ENCODE peak calls at places on chromosomes 3 and 15, in six cellular contexts. One of them, this sample, is unnamed.

GRCh38 chr3:117562000-117562399 is 852.4 kb downstream of the TUSC7 start:
- DNase-seq in endodermal cell: no peak
- DNase-seq in lower lobe of right lung: no peak
- DNase-seq in fibroblast of the aortic adventitia: no peak
- DNase-seq in AG04450: no peak
- DNase-seq in neural progenitor cell: no peak
- DNase-seq in this sample: no peak

GRCh38 chr3:127209840-127210653 is 17.1 kb downstream of the PRR23E start:
- DNase-seq in endodermal cell: peak
- DNase-seq in lower lobe of right lung: no peak
- DNase-seq in fibroblast of the aortic adventitia: no peak
- DNase-seq in AG04450: no peak
- DNase-seq in neural progenitor cell: peak
- DNase-seq in this sample: no peak

GRCh38 chr3:193974591-193974990 is 161.4 kb upstream of the HES1 start:
- DNase-seq in endodermal cell: no peak
- DNase-seq in lower lobe of right lung: no peak
- DNase-seq in fibroblast of the aortic adventitia: no peak
- DNase-seq in AG04450: no peak
- DNase-seq in neural progenitor cell: peak
- DNase-seq in this sample: no peak

GRCh38 chr3:87276484-87276883 is at the start of gene POU1F1:
- DNase-seq in endodermal cell: no peak
- DNase-seq in lower lobe of right lung: no peak
- DNase-seq in fibroblast of the aortic adventitia: no peak
- DNase-seq in AG04450: no peak
- DNase-seq in neural progenitor cell: no peak
- DNase-seq in this sample: no peak

GRCh38 chr15:35874260-35874905 is 328.4 kb upstream of the DPH6 start:
- DNase-seq in endodermal cell: no peak
- DNase-seq in lower lobe of right lung: no peak
- DNase-seq in fibroblast of the aortic adventitia: peak
- DNase-seq in AG04450: peak
- DNase-seq in neural progenitor cell: no peak
- DNase-seq in this sample: peak

GRCh38 chr3:171640520-171641412 is 169.5 kb downstream of the PLD1 start:
- DNase-seq in endodermal cell: peak
- DNase-seq in lower lobe of right lung: no peak
- DNase-seq in fibroblast of the aortic adventitia: peak
- DNase-seq in AG04450: peak
- DNase-seq in neural progenitor cell: peak
- DNase-seq in this sample: peak

GRCh38 chr3:190671658-190672057 is 157.8 kb downstream of the IL1RAP start:
- DNase-seq in endodermal cell: no peak
- DNase-seq in lower lobe of right lung: no peak
- DNase-seq in fibroblast of the aortic adventitia: no peak
- DNase-seq in AG04450: no peak
- DNase-seq in neural progenitor cell: no peak
- DNase-seq in this sample: no peak

GRCh38 chr15:79315623-79316328 is 4.9 kb downstream of the TMED3 start:
- DNase-seq in endodermal cell: no peak
- DNase-seq in lower lobe of right lung: no peak
- DNase-seq in fibroblast of the aortic adventitia: no peak
- DNase-seq in AG04450: no peak
- DNase-seq in neural progenitor cell: no peak
- DNase-seq in this sample: no peak

GRCh38 chr3:156417733-156418132 is 137.2 kb downstream of the SSR3 start:
- DNase-seq in endodermal cell: no peak
- DNase-seq in lower lobe of right lung: no peak
- DNase-seq in fibroblast of the aortic adventitia: no peak
- DNase-seq in AG04450: no peak
- DNase-seq in neural progenitor cell: no peak
- DNase-seq in this sample: no peak

GRCh38 chr3:13565581-13566461 is 16.9 kb downstream of the FBLN2 start:
- DNase-seq in endodermal cell: no peak
- DNase-seq in lower lobe of right lung: no peak
- DNase-seq in fibroblast of the aortic adventitia: no peak
- DNase-seq in AG04450: no peak
- DNase-seq in neural progenitor cell: peak
- DNase-seq in this sample: no peak

GRCh38 chr15:38253448-38253847 is 812 bp downstream of the SPRED1 start:
- DNase-seq in endodermal cell: no peak
- DNase-seq in lower lobe of right lung: no peak
- DNase-seq in fibroblast of the aortic adventitia: peak
- DNase-seq in AG04450: no peak
- DNase-seq in neural progenitor cell: peak
- DNase-seq in this sample: peak

GRCh38 chr3:4571690-4572334 is 78.7 kb downstream of the ITPR1 start:
- DNase-seq in endodermal cell: no peak
- DNase-seq in lower lobe of right lung: no peak
- DNase-seq in fibroblast of the aortic adventitia: no peak
- DNase-seq in AG04450: no peak
- DNase-seq in neural progenitor cell: peak
- DNase-seq in this sample: no peak

GRCh38 chr15:80925597-80926059 is 64.0 kb downstream of the MESD start:
- DNase-seq in endodermal cell: no peak
- DNase-seq in lower lobe of right lung: no peak
- DNase-seq in fibroblast of the aortic adventitia: no peak
- DNase-seq in AG04450: no peak
- DNase-seq in neural progenitor cell: no peak
- DNase-seq in this sample: no peak

GRCh38 chr3:4935347-4935746 is 43.9 kb upstream of the BHLHE40 start:
- DNase-seq in endodermal cell: no peak
- DNase-seq in lower lobe of right lung: no peak
- DNase-seq in fibroblast of the aortic adventitia: no peak
- DNase-seq in AG04450: no peak
- DNase-seq in neural progenitor cell: no peak
- DNase-seq in this sample: no peak

GRCh38 chr3:52873433-52874159 is 23.8 kb downstream of the STIMATE start:
- DNase-seq in endodermal cell: peak
- DNase-seq in lower lobe of right lung: no peak
- DNase-seq in fibroblast of the aortic adventitia: peak
- DNase-seq in AG04450: peak
- DNase-seq in neural progenitor cell: no peak
- DNase-seq in this sample: no peak

GRCh38 chr3:100370751-100371150 is 30.1 kb downstream of the TOMM70 start:
- DNase-seq in endodermal cell: no peak
- DNase-seq in lower lobe of right lung: no peak
- DNase-seq in fibroblast of the aortic adventitia: no peak
- DNase-seq in AG04450: no peak
- DNase-seq in neural progenitor cell: no peak
- DNase-seq in this sample: no peak

GRCh38 chr3:9028134-9028533 is 64.9 kb upstream of the RAD18 start:
- DNase-seq in endodermal cell: no peak
- DNase-seq in lower lobe of right lung: peak
- DNase-seq in fibroblast of the aortic adventitia: peak
- DNase-seq in AG04450: peak
- DNase-seq in neural progenitor cell: no peak
- DNase-seq in this sample: peak

GRCh38 chr15:66252411-66253295 is 897 bp downstream of the MEGF11 start:
- DNase-seq in endodermal cell: peak
- DNase-seq in lower lobe of right lung: peak
- DNase-seq in fibroblast of the aortic adventitia: peak
- DNase-seq in AG04450: no peak
- DNase-seq in neural progenitor cell: peak
- DNase-seq in this sample: no peak

GRCh38 chr3:149657458-149657795 is 398 bp downstream of the WWTR1 start:
- DNase-seq in endodermal cell: peak
- DNase-seq in lower lobe of right lung: peak
- DNase-seq in fibroblast of the aortic adventitia: peak
- DNase-seq in AG04450: no peak
- DNase-seq in neural progenitor cell: peak
- DNase-seq in this sample: no peak

GRCh38 chr3:62184559-62184958 is 188.8 kb downstream of the FEZF2 start:
- DNase-seq in endodermal cell: no peak
- DNase-seq in lower lobe of right lung: no peak
- DNase-seq in fibroblast of the aortic adventitia: no peak
- DNase-seq in AG04450: no peak
- DNase-seq in neural progenitor cell: no peak
- DNase-seq in this sample: no peak

GRCh38 chr3:49864505-49864904 is 5.2 kb downstream of the CAMKV start:
- DNase-seq in endodermal cell: no peak
- DNase-seq in lower lobe of right lung: no peak
- DNase-seq in fibroblast of the aortic adventitia: no peak
- DNase-seq in AG04450: no peak
- DNase-seq in neural progenitor cell: no peak
- DNase-seq in this sample: no peak

GRCh38 chr15:40762919-40763800 is 708 bp upstream of the GCHFR start:
- DNase-seq in endodermal cell: no peak
- DNase-seq in lower lobe of right lung: peak
- DNase-seq in fibroblast of the aortic adventitia: peak
- DNase-seq in AG04450: no peak
- DNase-seq in neural progenitor cell: peak
- DNase-seq in this sample: no peak

GRCh38 chr15:57171414-57171813 is 204.9 kb upstream of the CGNL1 start:
- DNase-seq in endodermal cell: no peak
- DNase-seq in lower lobe of right lung: no peak
- DNase-seq in fibroblast of the aortic adventitia: no peak
- DNase-seq in AG04450: no peak
- DNase-seq in neural progenitor cell: no peak
- DNase-seq in this sample: no peak

GRCh38 chr3:98991393-98991792 is 89.9 kb upstream of the DCBLD2 start:
- DNase-seq in endodermal cell: no peak
- DNase-seq in lower lobe of right lung: no peak
- DNase-seq in fibroblast of the aortic adventitia: no peak
- DNase-seq in AG04450: no peak
- DNase-seq in neural progenitor cell: no peak
- DNase-seq in this sample: no peak
- TF ChIP-seq CTCF in endodermal cell: peak
- TF ChIP-seq CTCF in lower lobe of right lung: no peak
- TF ChIP-seq CTCF in fibroblast of the aortic adventitia: no peak
- TF ChIP-seq CTCF in AG04450: no peak
- TF ChIP-seq CTCF in neural progenitor cell: peak
- TF ChIP-seq CTCF in this sample: peak

GRCh38 chr3:129004639-129005295 is 3.7 kb downstream of the EFCC1 start:
- DNase-seq in endodermal cell: no peak
- DNase-seq in lower lobe of right lung: no peak
- DNase-seq in fibroblast of the aortic adventitia: no peak
- DNase-seq in AG04450: no peak
- DNase-seq in neural progenitor cell: no peak
- DNase-seq in this sample: no peak
- H3K4me3 ChIP-seq in endodermal cell: no peak
- H3K4me3 ChIP-seq in lower lobe of right lung: peak
- H3K4me3 ChIP-seq in fibroblast of the aortic adventitia: no peak
- H3K4me3 ChIP-seq in AG04450: no peak
- H3K4me3 ChIP-seq in neural progenitor cell: no peak
- H3K4me3 ChIP-seq in this sample: no peak

GRCh38 chr3:70308760-70309159 is 3.7 kb downstream of the MDFIC2 start:
- DNase-seq in endodermal cell: peak
- DNase-seq in lower lobe of right lung: no peak
- DNase-seq in fibroblast of the aortic adventitia: peak
- DNase-seq in AG04450: peak
- DNase-seq in neural progenitor cell: peak
- DNase-seq in this sample: no peak
- TF ChIP-seq CTCF in endodermal cell: peak
- TF ChIP-seq CTCF in lower lobe of right lung: no peak
- TF ChIP-seq CTCF in fibroblast of the aortic adventitia: peak
- TF ChIP-seq CTCF in AG04450: no peak
- TF ChIP-seq CTCF in neural progenitor cell: peak
- TF ChIP-seq CTCF in this sample: no peak

GRCh38 chr3:32780071-32780734 is 37.6 kb upstream of the TRIM71 start:
- DNase-seq in endodermal cell: no peak
- DNase-seq in lower lobe of right lung: no peak
- DNase-seq in fibroblast of the aortic adventitia: no peak
- DNase-seq in AG04450: no peak
- DNase-seq in neural progenitor cell: peak
- DNase-seq in this sample: no peak
- H3K4me3 ChIP-seq in endodermal cell: peak
- H3K4me3 ChIP-seq in lower lobe of right lung: peak
- H3K4me3 ChIP-seq in fibroblast of the aortic adventitia: no peak
- H3K4me3 ChIP-seq in AG04450: no peak
- H3K4me3 ChIP-seq in neural progenitor cell: peak
- H3K4me3 ChIP-seq in this sample: no peak

DNA sequence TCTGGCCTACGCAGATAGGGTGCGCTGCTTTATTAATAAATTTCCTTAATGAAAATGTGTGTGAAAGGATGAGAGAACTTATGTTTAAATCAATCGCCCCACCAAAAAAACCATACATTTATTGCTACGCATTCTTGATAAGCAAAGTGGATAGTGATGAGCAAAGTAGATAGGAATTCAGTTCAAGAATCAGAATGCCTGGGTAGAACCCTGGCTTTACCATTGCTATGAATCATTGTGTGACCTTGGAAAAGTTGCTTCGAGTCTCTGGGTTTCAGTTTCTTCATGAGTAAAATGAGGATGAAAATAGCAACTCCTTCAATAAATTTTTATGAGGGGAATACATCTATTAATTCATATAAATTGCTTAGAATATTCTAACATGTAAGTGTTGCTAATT is 2.6 kb upstream of the ALCAM start:
- DNase-seq in endodermal cell: no peak
- DNase-seq in lower lobe of right lung: no peak
- DNase-seq in fibroblast of the aortic adventitia: peak
- DNase-seq in AG04450: no peak
- DNase-seq in neural progenitor cell: no peak
- DNase-seq in this sample: no peak
- TF ChIP-seq CTCF in endodermal cell: no peak
- TF ChIP-seq CTCF in lower lobe of right lung: no peak
- TF ChIP-seq CTCF in fibroblast of the aortic adventitia: no peak
- TF ChIP-seq CTCF in AG04450: no peak
- TF ChIP-seq CTCF in neural progenitor cell: no peak
- TF ChIP-seq CTCF in this sample: no peak

This sample was measured in HFF-Myc.